ENCODE peak calls at places on chromosomes 4 and X, in six cellular contexts. Y is Right ventricle myocardium superior, O is heart left ventricle, Z is hypothalamus, X is PC-3, L is epithelial cell of esophagus. E is an unnamed sample.
A peak's percentile ranks its signal among the peaks of the same experiment; 100 is the strongest.

GRCh38 chr4:76091052-76091451 is 16.5 kb downstream of the ART3 start:
- DNase-seq in X (no peak), Z (no peak), O (no peak), Y (no peak), L (peak; percentile 95), E (no peak)

GRCh38 chr4:112327950-112328349 is 30.8 kb downstream of the ALPK1 start:
- DNase-seq in O (no peak), Y (no peak), X (peak; percentile 72), Z (no peak), L (peak; percentile 67), E (peak; percentile 52)

GRCh38 chrX:133440797-133441163 is 25.5 kb upstream of the GPC4 start:
- DNase-seq in O (no peak), Y (no peak), L (no peak), Z (no peak), X (no peak), E (no peak)

GRCh38 chr4:74628808-74629616 is 165.3 kb downstream of the BTC start:
- DNase-seq in O (no peak), Z (no peak), X (peak; percentile 52), L (peak; percentile 35), Y (no peak), E (peak; percentile 39)

GRCh38 chrX:150664290-150664689 is 28.9 kb upstream of the MTMR1 start:
- DNase-seq in O (peak; percentile 74), X (no peak), Z (peak; percentile 0), Y (peak; percentile 50), L (no peak), E (no peak)

GRCh38 chrX:152926923-152927322 is 29.1 kb downstream of the ZNF185 start:
- DNase-seq in O (no peak), X (no peak), Z (no peak), Y (no peak), L (no peak), E (no peak)

GRCh38 chr4:11615601-11616000 is 186.9 kb upstream of the HS3ST1 start:
- DNase-seq in X (no peak), Z (no peak), L (peak; percentile 60), O (peak; percentile 21), Y (no peak), E (no peak)

GRCh38 chrX:39643533-39643932 is 454.2 kb downstream of the BCOR start:
- DNase-seq in Z (no peak), L (no peak), O (no peak), Y (no peak), X (no peak), E (no peak)

GRCh38 chr4:10734697-10735096 is 50.1 kb upstream of the CLNK start:
- DNase-seq in Y (no peak), O (no peak), X (no peak), Z (no peak), L (no peak), E (peak; percentile 27)

GRCh38 chr4:3041192-3042142 is 32.9 kb downstream of the HTT-AS start:
- DNase-seq in L (peak; percentile 65), X (peak; percentile 63), Y (peak; percentile 84), Z (no peak), O (peak; percentile 81), E (peak; percentile 81)

GRCh38 chrX:133412246-133412645 is 3.0 kb downstream of the GPC4 start:
- DNase-seq in O (no peak), L (no peak), Z (no peak), Y (no peak), X (no peak), E (no peak)

GRCh38 chr4:39324446-39324845 is 41.7 kb downstream of the RFC1 start:
- DNase-seq in Z (no peak), X (no peak), Y (no peak), L (no peak), O (no peak), E (no peak)

GRCh38 chr4:118139241-118139640 is 105.0 kb downstream of the NDST3 start:
- DNase-seq in L (no peak), X (no peak), Z (no peak), O (no peak), Y (no peak), E (no peak)

GRCh38 chrX:7522860-7523259 is 320.1 kb upstream of the VCX start:
- DNase-seq in Z (no peak), L (no peak), X (no peak), Y (no peak), O (no peak), E (no peak)

GRCh38 chrX:114162068-114162735 is 421.7 kb upstream of the HTR2C start:
- DNase-seq in L (no peak), Z (no peak), X (no peak), O (no peak), Y (no peak), E (no peak)

GRCh38 chrX:118893923-118894322 is 70.3 kb downstream of the ZCCHC12 start:
- DNase-seq in X (no peak), Y (no peak), O (no peak), Z (no peak), L (no peak), E (no peak)

GRCh38 chrX:53682885-53683555 is 3.5 kb downstream of the HUWE1 start:
- DNase-seq in O (no peak), Z (no peak), X (peak; percentile 43), Y (no peak), L (peak; percentile 49), E (peak; percentile 47)

GRCh38 chrX:133776072-133776471 is 209.3 kb downstream of the GPC3 start:
- DNase-seq in L (peak; percentile 0), Z (no peak), O (no peak), X (peak; percentile 49), Y (peak; percentile 33), E (no peak)

GRCh38 chrX:68163446-68163845 is 269.8 kb downstream of the OPHN1 start:
- DNase-seq in L (peak; percentile 41), O (no peak), X (no peak), Y (no peak), Z (no peak), E (no peak)

GRCh38 chrX:120672389-120672788 is 42.5 kb upstream of the C1GALT1C1 start:
- DNase-seq in O (peak; percentile 34), L (peak; percentile 62), X (peak; percentile 83), Z (no peak), Y (peak; percentile 50), E (no peak)

GRCh38 chrX:36957425-36958328 is 50.5 kb upstream of the FAM47C start:
- DNase-seq in Z (no peak), O (no peak), Y (no peak), X (no peak), L (peak; percentile 4), E (no peak)

E was measured in SW480.